ENCODE peak calls at places on chromosome 7, in eight cellular contexts. One of them, this sample, is unnamed.

GRCh38 chr7:151647874-151648273 is 128.2 kb upstream of the RHEB start:
- DNase-seq in glutamatergic neuron: no peak
- DNase-seq in G401: no peak
- DNase-seq in stomach: no peak
- DNase-seq in heart left ventricle: no peak
- DNase-seq in GM18507: no peak
- DNase-seq in renal cortical epithelial cell: no peak
- DNase-seq in fibroblast of gingiva: no peak
- DNase-seq in this sample: no peak

GRCh38 chr7:33986951-33987948 is 81.9 kb downstream of the BMPER start:
- DNase-seq in glutamatergic neuron: no peak
- DNase-seq in G401: no peak
- DNase-seq in stomach: no peak
- DNase-seq in heart left ventricle: no peak
- DNase-seq in GM18507: no peak
- DNase-seq in renal cortical epithelial cell: peak; percentile 97
- DNase-seq in fibroblast of gingiva: peak; percentile 98
- DNase-seq in this sample: no peak

GRCh38 chr7:66535414-66536329 is 93.0 kb upstream of the KCTD7 start:
- DNase-seq in glutamatergic neuron: no peak
- DNase-seq in G401: no peak
- DNase-seq in stomach: no peak
- DNase-seq in heart left ventricle: no peak
- DNase-seq in GM18507: no peak
- DNase-seq in renal cortical epithelial cell: peak; percentile 17
- DNase-seq in fibroblast of gingiva: no peak
- DNase-seq in this sample: no peak

GRCh38 chr7:51246258-51247245 is 70.1 kb downstream of the COBL start:
- DNase-seq in glutamatergic neuron: no peak
- DNase-seq in G401: peak; percentile 98
- DNase-seq in stomach: no peak
- DNase-seq in heart left ventricle: peak; percentile 87
- DNase-seq in GM18507: no peak
- DNase-seq in renal cortical epithelial cell: no peak
- DNase-seq in fibroblast of gingiva: no peak
- DNase-seq in this sample: no peak

GRCh38 chr7:1695800-1696454 is 25.9 kb downstream of the ELFN1 start:
- DNase-seq in glutamatergic neuron: no peak
- DNase-seq in G401: no peak
- DNase-seq in stomach: no peak
- DNase-seq in heart left ventricle: peak; percentile 7
- DNase-seq in GM18507: no peak
- DNase-seq in renal cortical epithelial cell: no peak
- DNase-seq in fibroblast of gingiva: no peak
- DNase-seq in this sample: no peak

GRCh38 chr7:47501406-47501805 is 80.5 kb downstream of the TNS3 start:
- DNase-seq in glutamatergic neuron: no peak
- DNase-seq in G401: no peak
- DNase-seq in stomach: no peak
- DNase-seq in heart left ventricle: no peak
- DNase-seq in GM18507: no peak
- DNase-seq in renal cortical epithelial cell: peak; percentile 69
- DNase-seq in fibroblast of gingiva: no peak
- DNase-seq in this sample: no peak

GRCh38 chr7:155861480-155861868 is 49.2 kb upstream of the SHH start:
- DNase-seq in glutamatergic neuron: no peak
- DNase-seq in G401: no peak
- DNase-seq in stomach: peak; percentile 25
- DNase-seq in heart left ventricle: no peak
- DNase-seq in GM18507: no peak
- DNase-seq in renal cortical epithelial cell: peak; percentile 22
- DNase-seq in fibroblast of gingiva: no peak
- DNase-seq in this sample: no peak

GRCh38 chr7:19133891-19134290 is 11.3 kb downstream of the FERD3L start:
- DNase-seq in glutamatergic neuron: no peak
- DNase-seq in G401: no peak
- DNase-seq in stomach: no peak
- DNase-seq in heart left ventricle: no peak
- DNase-seq in GM18507: no peak
- DNase-seq in renal cortical epithelial cell: no peak
- DNase-seq in fibroblast of gingiva: peak; percentile 83
- DNase-seq in this sample: no peak

GRCh38 chr7:140650367-140650766 is 9.8 kb upstream of the DENND2A start:
- DNase-seq in glutamatergic neuron: no peak
- DNase-seq in G401: no peak
- DNase-seq in stomach: no peak
- DNase-seq in heart left ventricle: no peak
- DNase-seq in GM18507: no peak
- DNase-seq in renal cortical epithelial cell: no peak
- DNase-seq in fibroblast of gingiva: no peak
- DNase-seq in this sample: no peak

GRCh38 chr7:139094596-139094995 is 14.9 kb downstream of the ZC3HAV1 start:
- DNase-seq in glutamatergic neuron: no peak
- DNase-seq in G401: no peak
- DNase-seq in stomach: no peak
- DNase-seq in heart left ventricle: no peak
- DNase-seq in GM18507: no peak
- DNase-seq in renal cortical epithelial cell: peak; percentile 36
- DNase-seq in fibroblast of gingiva: no peak
- DNase-seq in this sample: no peak

GRCh38 chr7:118836933-118837332 is 612.4 kb downstream of the ANKRD7 start:
- DNase-seq in glutamatergic neuron: no peak
- DNase-seq in G401: no peak
- DNase-seq in stomach: no peak
- DNase-seq in heart left ventricle: no peak
- DNase-seq in GM18507: no peak
- DNase-seq in renal cortical epithelial cell: no peak
- DNase-seq in fibroblast of gingiva: no peak
- DNase-seq in this sample: no peak

GRCh38 chr7:30923009-30923773 is 11.5 kb downstream of the AQP1 start:
- DNase-seq in glutamatergic neuron: peak; percentile 4
- DNase-seq in G401: no peak
- DNase-seq in stomach: peak; percentile 20
- DNase-seq in heart left ventricle: no peak
- DNase-seq in GM18507: no peak
- DNase-seq in renal cortical epithelial cell: no peak
- DNase-seq in fibroblast of gingiva: no peak
- DNase-seq in this sample: no peak

GRCh38 chr7:107686816-107687387 is 26.3 kb downstream of the SLC26A4 start:
- DNase-seq in glutamatergic neuron: no peak
- DNase-seq in G401: no peak
- DNase-seq in stomach: no peak
- DNase-seq in heart left ventricle: no peak
- DNase-seq in GM18507: no peak
- DNase-seq in renal cortical epithelial cell: no peak
- DNase-seq in fibroblast of gingiva: no peak
- DNase-seq in this sample: no peak

GRCh38 chr7:142523821-142524460 is 225.3 kb upstream of the PRSS1 start:
- DNase-seq in glutamatergic neuron: no peak
- DNase-seq in G401: no peak
- DNase-seq in stomach: no peak
- DNase-seq in heart left ventricle: no peak
- DNase-seq in GM18507: no peak
- DNase-seq in renal cortical epithelial cell: no peak
- DNase-seq in fibroblast of gingiva: peak; percentile 64
- DNase-seq in this sample: no peak

GRCh38 chr7:54260868-54261475 is 281.2 kb upstream of the VSTM2A start:
- DNase-seq in glutamatergic neuron: no peak
- DNase-seq in G401: no peak
- DNase-seq in stomach: no peak
- DNase-seq in heart left ventricle: no peak
- DNase-seq in GM18507: no peak
- DNase-seq in renal cortical epithelial cell: peak; percentile 96
- DNase-seq in fibroblast of gingiva: no peak
- DNase-seq in this sample: no peak

This sample was measured in stimulated activated CD4-positive, alpha-beta T cell treated with anti-CD3 and anti-CD28 coated beads, Interleukin-4, amount 100 ng/mL, for 4 hours.